ENCODE peak calls at places on chromosomes 6 and 20, in five cellular contexts. J is AG09319, C is GM12865, S is GM20000, L is nephron progenitor cell. V is an unnamed sample.
A peak's percentile ranks its signal among the peaks of the same experiment; 100 is the strongest.

GRCh38 chr6:162058281-162058875 is 669.2 kb downstream of the PRKN start:
- DNase-seq in L (no peak), J (no peak), C (no peak), S (no peak), V (no peak)

GRCh38 chr6:134822920-134823430 is 126.9 kb downstream of the ALDH8A1 start:
- DNase-seq in S (peak; percentile 67), C (peak; percentile 79), J (peak; percentile 66), L (peak; percentile 67), V (peak; percentile 68)

GRCh38 chr20:50029697-50030428 is 47.1 kb downstream of the SNAI1 start:
- DNase-seq in J (peak; percentile 87), L (no peak), C (no peak), S (no peak), V (no peak)

GRCh38 chr20:47360207-47360488 is 3.6 kb upstream of the ZMYND8 start:
- DNase-seq in J (no peak), L (no peak), S (no peak), C (no peak), V (no peak)

GRCh38 chr6:107185570-107185969 is 70.3 kb upstream of the BEND3 start:
- DNase-seq in S (no peak), L (peak; percentile 9), C (no peak), J (no peak), V (peak; percentile 11)

GRCh38 chr6:73452107-73452461 is at the start of gene CGAS:
- DNase-seq in J (peak; percentile 40), S (peak; percentile 83), C (peak; percentile 92), L (no peak), V (no peak)

GRCh38 chr6:128370072-128370471 is 150.3 kb downstream of the PTPRK start:
- DNase-seq in J (peak; percentile 44), C (no peak), L (no peak), S (no peak), V (no peak)

GRCh38 chr6:123742626-123743025 is 61.0 kb upstream of the NKAIN2 start:
- DNase-seq in C (no peak), J (no peak), S (no peak), L (no peak), V (no peak)

GRCh38 chr20:40807094-40807623 is 118.1 kb upstream of the MAFB start:
- DNase-seq in S (no peak), C (no peak), J (no peak), L (peak; percentile 30), V (no peak)

GRCh38 chr6:3697609-3698008 is 53.9 kb downstream of the PXDC1 start:
- DNase-seq in S (no peak), J (peak; percentile 78), L (no peak), C (no peak), V (no peak)

GRCh38 chr6:126720326-126720725 is 380.4 kb downstream of the CENPW start:
- DNase-seq in L (no peak), S (no peak), C (no peak), J (no peak), V (no peak)

GRCh38 chr6:94478178-94479140 is 1059.1 kb upstream of the EPHA7 start:
- DNase-seq in C (no peak), L (no peak), S (no peak), J (no peak), V (no peak)

GRCh38 chr20:58086763-58087566 is 141.5 kb downstream of the ANKRD60 start:
- DNase-seq in S (peak; percentile 46), J (no peak), C (peak; percentile 22), L (peak; percentile 55), V (peak; percentile 62)

GRCh38 chr20:46894971-46895905 is 595 bp downstream of the EYA2 start:
- DNase-seq in C (peak; percentile 41), L (peak; percentile 39), J (no peak), S (no peak), V (peak; percentile 31)

GRCh38 chr6:27144740-27145079 is 102.8 kb upstream of the PRSS16 start:
- DNase-seq in S (no peak), C (peak; percentile 52), L (no peak), J (no peak), V (no peak)

GRCh38 chr6:12590901-12591300 is 125.7 kb upstream of the PHACTR1 start:
- DNase-seq in L (no peak), J (no peak), S (no peak), C (no peak), V (no peak)

GRCh38 chr6:10847684-10848083 is 9.3 kb upstream of the MAK start:
- DNase-seq in C (no peak), L (no peak), J (no peak), S (no peak), V (no peak)

GRCh38 chr6:159761135-159761872 is 541 bp upstream of the ACAT2 start:
- DNase-seq in L (peak; percentile 47), S (peak; percentile 31), J (no peak), C (peak; percentile 30), V (peak; percentile 50)

GRCh38 chr6:159756508-159756907 is 5.3 kb upstream of the ACAT2 start:
- DNase-seq in L (no peak), C (no peak), J (no peak), S (no peak), V (no peak)

GRCh38 chr6:159759645-159760044 is 2.2 kb upstream of the ACAT2 start:
- DNase-seq in L (no peak), S (no peak), C (no peak), J (no peak), V (no peak)

GRCh38 chr6:159760602-159761057 is 1.2 kb upstream of the ACAT2 start:
- DNase-seq in S (no peak), J (no peak), C (no peak), L (peak; percentile 6), V (peak; percentile 16)

DNA sequence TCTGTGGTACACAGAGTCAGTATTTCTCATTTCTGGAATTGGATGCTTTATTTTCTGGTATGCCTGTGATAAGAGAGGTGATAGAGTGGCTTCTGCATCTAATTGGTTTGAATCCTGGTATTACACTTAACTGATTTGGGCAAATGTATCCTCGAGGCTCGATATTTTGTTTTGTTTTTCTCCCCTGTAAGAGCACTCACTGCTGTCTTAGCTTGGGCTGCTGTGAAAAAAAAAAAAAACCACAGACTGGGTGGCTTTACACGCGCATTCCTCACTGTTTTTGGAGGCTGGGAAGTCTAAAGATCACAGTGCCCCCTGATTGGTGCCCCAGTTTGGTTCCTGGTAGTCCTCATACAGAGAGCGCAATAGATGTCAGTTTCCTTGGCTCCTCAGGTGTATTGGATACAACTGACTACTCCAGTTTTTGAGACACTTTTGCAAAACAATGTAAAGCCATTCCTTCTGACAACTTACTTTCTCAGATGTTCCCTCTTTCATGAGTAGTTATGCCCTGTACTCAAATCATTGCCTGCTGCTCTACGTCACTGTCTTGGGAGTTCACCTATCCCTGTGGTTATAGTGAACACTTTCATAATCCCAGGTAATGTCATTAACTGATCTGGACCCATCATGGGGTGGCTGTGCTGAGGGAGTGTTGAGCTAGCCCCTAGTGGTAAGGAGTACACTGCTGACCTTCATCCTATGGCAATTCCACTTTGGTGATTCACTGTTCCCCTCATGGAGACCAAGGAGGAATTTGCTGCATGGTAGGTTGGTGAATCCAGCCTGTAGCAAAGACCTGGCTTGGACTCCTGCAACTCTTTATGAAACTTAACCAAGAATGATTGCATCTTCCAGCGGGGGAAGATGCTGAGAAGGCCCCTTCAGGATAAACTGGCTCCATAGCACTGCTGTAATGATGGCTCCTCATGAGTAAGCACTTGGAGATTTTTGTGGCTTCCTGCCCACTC is 3.5 kb upstream of the ACAT2 start:
- DNase-seq in C (no peak), S (no peak), J (no peak), L (no peak), V (no peak)
- TF ChIP-seq CTCF in C (peak; percentile 2), S (no peak), J (no peak), L (no peak), V (no peak)

GRCh38 chr6:167956983-167957492 is 40.4 kb upstream of the KIF25 start:
- DNase-seq in L (no peak), J (no peak), C (no peak), S (no peak), V (no peak)
- TF ChIP-seq CTCF in L (no peak), J (no peak), C (no peak), S (no peak), V (no peak)

GRCh38 chr20:36792422-36792821 is 18.9 kb upstream of the DSN1 start:
- DNase-seq in S (peak; percentile 73), C (peak; percentile 70), L (peak; percentile 44), J (peak; percentile 35), V (peak; percentile 19)
- TF ChIP-seq CTCF in S (peak; percentile 43), C (peak; percentile 44), L (no peak), J (peak; percentile 60), V (no peak)

GRCh38 chr6:44494011-44494501 is 106.5 kb downstream of the CDC5L start:
- DNase-seq in J (peak; percentile 20), S (no peak), C (no peak), L (no peak), V (no peak)
- TF ChIP-seq CTCF in J (peak; percentile 33), S (no peak), C (no peak), L (no peak), V (no peak)

GRCh38 chr6:130033999-130034814 is 15.8 kb downstream of the L3MBTL3 start:
- DNase-seq in C (no peak), L (no peak), S (no peak), J (no peak), V (no peak)

GRCh38 chr6:130034815-130035146 is 16.4 kb downstream of the L3MBTL3 start:
- DNase-seq in J (no peak), S (no peak), C (no peak), L (no peak), V (no peak)

GRCh38 chr6:130041594-130041993 is 23.2 kb downstream of the L3MBTL3 start:
- DNase-seq in C (peak; percentile 39), L (no peak), S (peak; percentile 12), J (no peak), V (no peak)

GRCh38 chr6:130035211-130035610 is 16.8 kb downstream of the L3MBTL3 start:
- DNase-seq in L (no peak), S (no peak), J (no peak), C (no peak), V (no peak)

DNA sequence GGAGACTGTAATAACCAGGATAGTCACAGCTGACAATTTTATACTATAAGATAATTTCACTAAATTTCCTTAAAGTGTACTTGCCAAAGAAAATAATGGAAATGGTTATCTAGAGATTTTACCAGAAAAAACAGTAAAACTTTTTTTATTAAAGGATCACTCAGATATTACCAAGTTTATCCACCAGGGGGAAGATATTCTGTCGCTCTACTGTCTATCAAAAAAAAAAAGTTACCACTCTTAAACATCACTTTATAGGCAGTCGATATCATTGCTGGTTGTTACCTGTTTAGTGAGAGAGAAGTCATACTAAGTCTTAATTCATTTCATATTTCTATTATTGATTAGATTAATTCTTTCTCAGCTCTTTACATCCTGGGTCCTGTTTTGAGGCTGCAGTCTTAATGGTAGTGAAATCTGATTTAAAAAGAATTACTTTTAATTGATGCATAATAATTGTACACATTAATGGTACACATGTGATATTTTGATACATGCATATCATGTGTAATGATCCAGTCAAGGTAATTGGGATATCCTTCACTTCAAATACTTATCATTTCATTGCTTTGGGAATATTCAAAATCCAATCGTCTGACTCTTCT is 18.9 kb downstream of the L3MBTL3 start:
- DNase-seq in L (no peak), J (no peak), S (no peak), C (no peak), V (no peak)
- TF ChIP-seq CTCF in L (peak; percentile 56), J (peak; percentile 37), S (no peak), C (peak; percentile 23), V (peak; percentile 95)

GRCh38 chr6:95923518-95923917 is 92.3 kb upstream of the FUT9 start:
- DNase-seq in C (peak; percentile 37), J (no peak), S (peak; percentile 9), L (peak; percentile 19), V (peak; percentile 18)
- TF ChIP-seq CTCF in C (peak; percentile 38), J (no peak), S (no peak), L (peak; percentile 49), V (peak; percentile 49)